ENCODE peak calls at places on chromosomes 7 and 10, in five cellular contexts. One of them, this sample, is unnamed.
A peak's percentile ranks its signal among the peaks of the same experiment; 100 is the strongest.

GRCh38 chr7:9242604-9243003 is 809.2 kb downstream of the NXPH1 start:
- DNase-seq in HEK293T: no peak
- DNase-seq in GM12878: no peak
- DNase-seq in K562: no peak
- DNase-seq in HepG2: no peak
- DNase-seq in this sample: no peak

GRCh38 chr7:158404031-158404761 is 183.4 kb downstream of the PTPRN2 start:
- DNase-seq in HEK293T: no peak
- DNase-seq in GM12878: no peak
- DNase-seq in K562: no peak
- DNase-seq in HepG2: no peak
- DNase-seq in this sample: no peak

GRCh38 chr10:5623081-5623748 is 43.2 kb downstream of the ASB13 start:
- DNase-seq in HEK293T: peak; percentile 88
- DNase-seq in GM12878: peak; percentile 23
- DNase-seq in K562: peak; percentile 88
- DNase-seq in HepG2: peak; percentile 74
- DNase-seq in this sample: peak; percentile 91

GRCh38 chr10:123883921-123884320 is 7.7 kb downstream of the CPXM2 start:
- DNase-seq in HEK293T: no peak
- DNase-seq in GM12878: no peak
- DNase-seq in K562: no peak
- DNase-seq in HepG2: no peak
- DNase-seq in this sample: no peak

GRCh38 chr10:101001225-101002035 is 1.8 kb downstream of the LZTS2 start:
- DNase-seq in HEK293T: no peak
- DNase-seq in GM12878: no peak
- DNase-seq in K562: no peak
- DNase-seq in HepG2: no peak
- DNase-seq in this sample: peak; percentile 68

GRCh38 chr10:78972160-78972946 is 96.4 kb upstream of the ZMIZ1 start:
- DNase-seq in HEK293T: no peak
- DNase-seq in GM12878: no peak
- DNase-seq in K562: peak; percentile 85
- DNase-seq in HepG2: peak; percentile 80
- DNase-seq in this sample: peak; percentile 78

GRCh38 chr10:6013413-6014192 is 36.3 kb upstream of the IL15RA start:
- DNase-seq in HEK293T: no peak
- DNase-seq in GM12878: no peak
- DNase-seq in K562: peak; percentile 50
- DNase-seq in HepG2: no peak
- DNase-seq in this sample: peak; percentile 36

GRCh38 chr10:101042667-101043355 is 11.8 kb downstream of the SFXN3 start:
- DNase-seq in HEK293T: peak; percentile 95
- DNase-seq in GM12878: peak; percentile 83
- DNase-seq in K562: peak; percentile 89
- DNase-seq in HepG2: peak; percentile 94
- DNase-seq in this sample: peak; percentile 91

GRCh38 chr7:103445228-103446020 is 583 bp downstream of the SLC26A5 start:
- DNase-seq in HEK293T: no peak
- DNase-seq in GM12878: no peak
- DNase-seq in K562: no peak
- DNase-seq in HepG2: no peak
- DNase-seq in this sample: peak; percentile 86

GRCh38 chr7:130856866-130857265 is 122.9 kb upstream of the KLF14 start:
- DNase-seq in HEK293T: no peak
- DNase-seq in GM12878: no peak
- DNase-seq in K562: no peak
- DNase-seq in HepG2: no peak
- DNase-seq in this sample: no peak

GRCh38 chr10:124616040-124616835 is 127.9 kb downstream of the FAM53B start:
- DNase-seq in HEK293T: no peak
- DNase-seq in GM12878: no peak
- DNase-seq in K562: no peak
- DNase-seq in HepG2: no peak
- DNase-seq in this sample: no peak

GRCh38 chr10:1824928-1825327 is 87.6 kb upstream of the ADARB2 start:
- DNase-seq in HEK293T: no peak
- DNase-seq in GM12878: no peak
- DNase-seq in K562: no peak
- DNase-seq in HepG2: no peak
- DNase-seq in this sample: no peak

GRCh38 chr10:84097787-84098353 is 41.4 kb upstream of the GHITM start:
- DNase-seq in HEK293T: no peak
- DNase-seq in GM12878: no peak
- DNase-seq in K562: no peak
- DNase-seq in HepG2: no peak
- DNase-seq in this sample: peak; percentile 18

GRCh38 chr10:61752111-61753011 is 89.6 kb downstream of the CABCOCO1 start:
- DNase-seq in HEK293T: no peak
- DNase-seq in GM12878: no peak
- DNase-seq in K562: no peak
- DNase-seq in HepG2: no peak
- DNase-seq in this sample: no peak

GRCh38 chr7:134705716-134706115 is 59.1 kb downstream of the BPGM start:
- DNase-seq in HEK293T: no peak
- DNase-seq in GM12878: no peak
- DNase-seq in K562: no peak
- DNase-seq in HepG2: no peak
- DNase-seq in this sample: no peak

GRCh38 chr7:2444476-2444875 is 31.7 kb downstream of the GRIFIN start:
- DNase-seq in HEK293T: no peak
- DNase-seq in GM12878: no peak
- DNase-seq in K562: peak; percentile 7
- DNase-seq in HepG2: no peak
- DNase-seq in this sample: no peak

GRCh38 chr7:18440934-18441333 is 54.6 kb upstream of the HDAC9 start:
- DNase-seq in HEK293T: no peak
- DNase-seq in GM12878: no peak
- DNase-seq in K562: no peak
- DNase-seq in HepG2: no peak
- DNase-seq in this sample: no peak

GRCh38 chr7:4574851-4575250 is 107.2 kb upstream of the FOXK1 start:
- DNase-seq in HEK293T: no peak
- DNase-seq in GM12878: no peak
- DNase-seq in K562: no peak
- DNase-seq in HepG2: no peak
- DNase-seq in this sample: no peak

DNA sequence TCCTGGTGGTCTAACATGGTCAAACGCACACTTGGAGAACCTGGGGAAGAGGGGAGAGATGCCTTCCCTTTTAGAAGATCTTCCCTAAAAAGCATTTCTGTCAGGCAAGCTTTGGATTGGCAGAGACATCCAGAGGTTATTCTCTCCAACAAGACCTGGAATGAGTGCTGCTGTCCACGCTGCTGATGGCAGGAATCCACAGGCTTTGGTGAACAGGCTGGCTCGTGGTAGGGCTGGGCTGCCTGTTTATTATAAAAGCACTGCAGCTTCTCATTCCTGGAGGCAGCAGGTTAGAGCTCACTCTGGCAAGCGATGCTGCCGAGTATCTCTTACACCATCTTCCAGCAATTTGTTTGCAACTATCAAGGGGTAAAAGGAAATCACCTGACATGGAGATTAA is 152.3 kb upstream of the KMT2E start:
- DNase-seq in HEK293T: no peak
- DNase-seq in GM12878: no peak
- DNase-seq in K562: no peak
- DNase-seq in HepG2: no peak
- DNase-seq in this sample: no peak
- TF ChIP-seq FOXM1 in HEK293T: no peak
- TF ChIP-seq FOXM1 in GM12878: no peak
- TF ChIP-seq FOXM1 in K562: no peak
- TF ChIP-seq FOXM1 in HepG2: no peak
- TF ChIP-seq FOXM1 in this sample: no peak

DNA sequence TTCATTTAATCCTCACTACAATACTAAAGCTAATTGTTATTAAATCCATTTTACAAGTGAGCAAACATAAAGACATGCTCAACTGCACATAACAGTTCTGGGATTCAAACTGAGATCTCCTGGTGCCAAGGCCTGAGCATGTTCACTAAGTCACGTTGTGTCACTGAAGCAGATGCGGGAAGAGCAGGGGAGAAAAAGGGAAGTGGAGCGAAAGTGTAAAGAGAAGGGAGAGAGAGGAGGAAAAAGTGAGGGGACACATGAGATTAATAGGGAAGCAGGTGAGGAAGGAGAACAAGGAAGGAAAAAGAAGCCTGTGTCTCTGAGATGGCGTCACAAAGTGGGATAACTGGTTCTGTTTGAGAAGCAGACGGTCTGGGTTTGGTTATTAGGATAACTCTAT is 38.9 kb upstream of the KAT6B start:
- DNase-seq in HEK293T: no peak
- DNase-seq in GM12878: no peak
- DNase-seq in K562: no peak
- DNase-seq in HepG2: no peak
- DNase-seq in this sample: no peak
- TF ChIP-seq FOXM1 in HEK293T: no peak
- TF ChIP-seq FOXM1 in GM12878: no peak
- TF ChIP-seq FOXM1 in K562: no peak
- TF ChIP-seq FOXM1 in HepG2: no peak
- TF ChIP-seq FOXM1 in this sample: no peak

GRCh38 chr7:102222445-102222844 is 64.2 kb upstream of the SH2B2 start:
- DNase-seq in HEK293T: no peak
- DNase-seq in GM12878: no peak
- DNase-seq in K562: no peak
- DNase-seq in HepG2: no peak
- DNase-seq in this sample: no peak
- TF ChIP-seq FOXM1 in HEK293T: no peak
- TF ChIP-seq FOXM1 in GM12878: no peak
- TF ChIP-seq FOXM1 in K562: no peak
- TF ChIP-seq FOXM1 in HepG2: no peak
- TF ChIP-seq FOXM1 in this sample: no peak

GRCh38 chr10:47025540-47026300 is 114.5 kb downstream of the PTPN20 start:
- DNase-seq in HEK293T: no peak
- DNase-seq in GM12878: no peak
- DNase-seq in K562: no peak
- DNase-seq in HepG2: no peak
- DNase-seq in this sample: peak; percentile 44

GRCh38 chr10:47027812-47028260 is 116.6 kb downstream of the PTPN20 start:
- DNase-seq in HEK293T: no peak
- DNase-seq in GM12878: no peak
- DNase-seq in K562: no peak
- DNase-seq in HepG2: no peak
- DNase-seq in this sample: no peak

GRCh38 chr10:47026301-47027107 is 115.3 kb downstream of the PTPN20 start:
- DNase-seq in HEK293T: no peak
- DNase-seq in GM12878: no peak
- DNase-seq in K562: no peak
- DNase-seq in HepG2: no peak
- DNase-seq in this sample: no peak

GRCh38 chr10:47028466-47028865 is 117.2 kb downstream of the PTPN20 start:
- DNase-seq in HEK293T: no peak
- DNase-seq in GM12878: no peak
- DNase-seq in K562: no peak
- DNase-seq in HepG2: no peak
- DNase-seq in this sample: no peak

GRCh38 chr10:47027108-47027811 is 116.0 kb downstream of the PTPN20 start:
- DNase-seq in HEK293T: no peak
- DNase-seq in GM12878: no peak
- DNase-seq in K562: no peak
- DNase-seq in HepG2: no peak
- DNase-seq in this sample: no peak
- TF ChIP-seq FOXM1 in HEK293T: no peak
- TF ChIP-seq FOXM1 in GM12878: no peak
- TF ChIP-seq FOXM1 in K562: no peak
- TF ChIP-seq FOXM1 in HepG2: no peak
- TF ChIP-seq FOXM1 in this sample: no peak

GRCh38 chr7:30976381-30976780 is 12.6 kb downstream of the GHRHR start:
- DNase-seq in HEK293T: no peak
- DNase-seq in GM12878: no peak
- DNase-seq in K562: no peak
- DNase-seq in HepG2: no peak
- DNase-seq in this sample: peak; percentile 15

GRCh38 chr7:30979027-30979426 is 15.3 kb downstream of the GHRHR start:
- DNase-seq in HEK293T: no peak
- DNase-seq in GM12878: no peak
- DNase-seq in K562: no peak
- DNase-seq in HepG2: no peak
- DNase-seq in this sample: no peak

GRCh38 chr7:30977222-30977621 is 13.5 kb downstream of the GHRHR start:
- DNase-seq in HEK293T: no peak
- DNase-seq in GM12878: no peak
- DNase-seq in K562: no peak
- DNase-seq in HepG2: no peak
- DNase-seq in this sample: no peak

GRCh38 chr7:30980194-30980593 is 16.4 kb downstream of the GHRHR start:
- DNase-seq in HEK293T: no peak
- DNase-seq in GM12878: no peak
- DNase-seq in K562: no peak
- DNase-seq in HepG2: no peak
- DNase-seq in this sample: no peak

DNA sequence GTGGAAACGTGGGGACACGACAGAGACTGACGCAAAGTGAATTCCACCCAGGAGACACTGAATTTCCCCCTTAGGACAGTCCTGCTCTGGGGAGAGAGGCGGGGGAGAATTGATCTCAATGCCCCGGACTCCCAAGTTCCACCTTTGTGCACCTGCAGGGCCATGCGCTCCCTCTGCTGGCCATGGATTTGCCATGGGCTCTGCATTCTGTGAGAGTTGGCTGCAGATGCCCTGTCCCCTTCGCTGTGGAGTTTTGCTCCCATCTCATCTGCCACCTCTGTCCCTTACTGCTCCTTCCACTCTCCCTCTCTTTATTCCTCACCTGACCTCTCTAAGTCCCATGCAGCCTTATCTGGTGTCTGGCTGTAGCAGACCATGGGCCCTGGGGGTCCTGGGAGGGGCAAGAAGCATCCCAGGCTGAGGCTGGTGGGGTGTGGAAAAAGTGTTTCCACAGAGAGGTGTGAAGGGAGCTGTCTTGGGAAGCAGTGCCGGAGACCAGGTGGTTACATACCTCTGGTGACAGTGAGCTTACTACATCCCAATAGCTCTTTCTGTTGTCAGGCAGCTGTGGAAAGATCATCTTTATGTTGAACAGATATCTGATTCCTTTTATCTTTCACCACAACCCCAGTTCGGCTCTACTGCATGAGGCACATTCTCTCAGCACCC is 14.3 kb downstream of the GHRHR start:
- DNase-seq in HEK293T: peak; percentile 34
- DNase-seq in GM12878: no peak
- DNase-seq in K562: peak; percentile 47
- DNase-seq in HepG2: peak; percentile 32
- DNase-seq in this sample: peak; percentile 67
- TF ChIP-seq FOXM1 in HEK293T: no peak
- TF ChIP-seq FOXM1 in GM12878: no peak
- TF ChIP-seq FOXM1 in K562: no peak
- TF ChIP-seq FOXM1 in HepG2: no peak
- TF ChIP-seq FOXM1 in this sample: no peak

GRCh38 chr7:35504365-35504764 is 190.6 kb downstream of the HERPUD2 start:
- DNase-seq in HEK293T: no peak
- DNase-seq in GM12878: no peak
- DNase-seq in K562: peak; percentile 23
- DNase-seq in HepG2: no peak
- DNase-seq in this sample: no peak
- TF ChIP-seq FOXM1 in HEK293T: no peak
- TF ChIP-seq FOXM1 in GM12878: no peak
- TF ChIP-seq FOXM1 in K562: no peak
- TF ChIP-seq FOXM1 in HepG2: no peak
- TF ChIP-seq FOXM1 in this sample: no peak

GRCh38 chr7:143369678-143370651 is 7.5 kb upstream of the FAM131B start:
- DNase-seq in HEK293T: no peak
- DNase-seq in GM12878: no peak
- DNase-seq in K562: no peak
- DNase-seq in HepG2: no peak
- DNase-seq in this sample: no peak
- TF ChIP-seq FOXM1 in HEK293T: no peak
- TF ChIP-seq FOXM1 in GM12878: no peak
- TF ChIP-seq FOXM1 in K562: no peak
- TF ChIP-seq FOXM1 in HepG2: no peak
- TF ChIP-seq FOXM1 in this sample: no peak